ENCODE peak calls at places on chromosome 14, in nine cellular contexts. X is right cardiac atrium; M is heart left ventricle; P is upper lobe of left lung; F is breast epithelium; D is esophagus squamous epithelium; Z is CD4-positive, alpha-beta T cell; A is Karpas-422; O is adipocyte. E is an unnamed sample. For H3K9me3, the result is how much of the 10 kb centered on the place peaks cover.

GRCh38 chr14:71534506-71534905 is 397.7 kb upstream of the RGS6 start:
- DNase-seq in D (no peak), Z (no peak), X (no peak), F (no peak), O (no peak), M (no peak), P (no peak), A (no peak), E (no peak)

GRCh38 chr14:45140661-45141187 is 5.0 kb downstream of the FANCM start:
- DNase-seq in Z (no peak), A (no peak), M (no peak), O (no peak), F (no peak), X (no peak), P (no peak), D (no peak), E (no peak)

GRCh38 chr14:95531473-95531872 is 3.4 kb upstream of the GLRX5 start:
- DNase-seq in M (no peak), Z (no peak), F (no peak), X (no peak), A (no peak), P (no peak), D (no peak), O (peak), E (no peak)

GRCh38 chr14:97266653-97267052 is 469.5 kb downstream of the VRK1 start:
- DNase-seq in X (no peak), M (no peak), O (no peak), D (no peak), A (no peak), F (no peak), P (no peak), Z (no peak), E (no peak)

GRCh38 chr14:79279645-79280399 is 931.5 kb downstream of the DIO2 start:
- DNase-seq in F (peak), Z (no peak), A (no peak), M (no peak), D (no peak), O (peak), X (peak), P (peak), E (no peak)

GRCh38 chr14:54374117-54374884 is 22.5 kb upstream of the CDKN3 start:
- DNase-seq in O (peak), P (no peak), Z (no peak), X (no peak), A (no peak), F (no peak), M (no peak), D (no peak), E (no peak)

GRCh38 chr14:52844262-52845060 is 53.1 kb upstream of the GNPNAT1 start:
- DNase-seq in O (no peak), D (no peak), Z (no peak), A (no peak), P (no peak), F (no peak), X (no peak), M (no peak), E (no peak)

GRCh38 chr14:49972840-49973239 is 80.0 kb downstream of the ARF6 start:
- DNase-seq in D (no peak), X (no peak), P (peak), A (peak), M (no peak), Z (peak), F (no peak), O (peak), E (no peak)

DNA sequence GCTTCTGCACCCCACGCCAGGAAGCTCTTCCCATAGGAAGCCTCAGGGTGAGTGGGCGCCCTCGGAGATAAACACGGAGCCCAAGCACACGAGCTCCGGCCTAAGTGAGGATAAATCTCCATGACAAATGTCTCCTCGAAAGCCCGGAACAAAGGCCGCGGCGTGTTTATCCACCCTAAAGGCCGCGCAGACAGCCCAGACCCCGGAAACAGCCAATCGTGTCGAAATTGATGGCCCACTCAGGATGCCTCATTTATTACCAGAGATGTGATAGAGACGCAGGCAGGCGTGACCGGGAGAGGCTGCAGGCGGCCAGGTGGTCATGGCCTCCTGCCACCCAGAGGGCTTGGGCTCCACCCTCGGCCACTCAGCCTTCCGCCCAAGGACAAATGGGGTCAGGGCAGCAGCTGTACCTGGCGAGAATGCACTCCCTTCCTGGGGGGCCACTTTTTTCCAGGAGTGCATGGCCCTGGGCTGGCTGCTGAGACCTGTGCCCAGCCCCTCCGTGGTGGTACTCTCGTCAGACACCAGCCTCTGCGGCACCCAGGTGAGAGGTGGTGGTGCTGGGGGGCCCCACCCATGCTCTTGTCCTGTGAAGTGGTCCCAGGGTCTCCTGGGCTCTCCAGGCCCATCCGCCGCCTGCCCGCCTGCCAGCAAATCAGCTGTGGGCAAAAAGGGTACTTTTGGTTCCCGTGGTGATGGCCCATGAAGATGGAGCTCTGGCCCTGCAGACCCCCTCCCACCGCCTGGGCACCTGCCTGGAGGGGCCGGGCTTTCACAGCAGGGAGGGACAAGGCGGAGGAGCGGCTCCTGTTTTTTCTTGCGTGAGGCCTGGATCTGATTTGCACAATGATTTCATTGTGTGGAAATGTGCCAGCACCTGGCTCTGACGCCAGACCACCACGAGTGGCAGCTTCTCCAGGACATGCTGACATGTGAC is 211.5 kb upstream of the C14orf180 start:
- DNase-seq in M (no peak), F (no peak), P (no peak), X (peak), D (no peak), Z (no peak), O (no peak), A (no peak), E (no peak)
- H3K9me3 ChIP-seq in M (under half), F (under half), P (under half), X (under half), D (under half), Z (under half), O (under half), A (under half), E (under half)

GRCh38 chr14:20167091-20167490 is 23.6 kb upstream of the OR11G2 start:
- DNase-seq in A (no peak), D (no peak), O (no peak), M (no peak), X (no peak), P (no peak), Z (no peak), F (no peak), E (no peak)
- H3K9me3 ChIP-seq in A (under half), D (under half), O (under half), M (under half), X (under half), P (under half), Z (under half), F (under half), E (under half)

GRCh38 chr14:72616811-72617210 is 277.1 kb downstream of the DPF3 start:
- DNase-seq in Z (no peak), D (no peak), A (no peak), P (no peak), X (no peak), F (no peak), M (no peak), O (no peak), E (no peak)

GRCh38 chr14:72619071-72619710 is 274.7 kb downstream of the DPF3 start:
- DNase-seq in X (peak), M (peak), O (no peak), P (peak), Z (no peak), D (no peak), F (no peak), A (no peak), E (no peak)

GRCh38 chr14:72617391-72618011 is 276.4 kb downstream of the DPF3 start:
- DNase-seq in F (peak), M (peak), O (peak), D (no peak), P (no peak), Z (no peak), A (no peak), X (peak), E (no peak)

GRCh38 chr14:72619881-72620280 is 274.0 kb downstream of the DPF3 start:
- DNase-seq in F (no peak), D (no peak), A (no peak), O (no peak), P (peak), M (no peak), Z (no peak), X (peak), E (no peak)

GRCh38 chr14:72618424-72618823 is 275.5 kb downstream of the DPF3 start:
- DNase-seq in P (no peak), O (no peak), M (peak), A (no peak), X (peak), D (no peak), F (no peak), Z (no peak), E (no peak)
- H3K9me3 ChIP-seq in P (under half), O (under half), M (under half), A (under half), X (under half), D (under half), F (under half), Z (under half), E (under half)

GRCh38 chr14:38556321-38556720 is 300.4 kb upstream of the CLEC14A start:
- DNase-seq in A (no peak), Z (no peak), M (no peak), O (no peak), P (no peak), X (no peak), D (no peak), F (no peak), E (no peak)

GRCh38 chr14:38561657-38562056 is 305.8 kb upstream of the CLEC14A start:
- DNase-seq in M (no peak), A (no peak), X (no peak), F (no peak), O (no peak), Z (no peak), P (no peak), D (no peak), E (no peak)
- H3K9me3 ChIP-seq in M (under half), A (under half), X (under half), F (under half), O (under half), Z (under half), P (under half), D (under half), E (under half)

DNA sequence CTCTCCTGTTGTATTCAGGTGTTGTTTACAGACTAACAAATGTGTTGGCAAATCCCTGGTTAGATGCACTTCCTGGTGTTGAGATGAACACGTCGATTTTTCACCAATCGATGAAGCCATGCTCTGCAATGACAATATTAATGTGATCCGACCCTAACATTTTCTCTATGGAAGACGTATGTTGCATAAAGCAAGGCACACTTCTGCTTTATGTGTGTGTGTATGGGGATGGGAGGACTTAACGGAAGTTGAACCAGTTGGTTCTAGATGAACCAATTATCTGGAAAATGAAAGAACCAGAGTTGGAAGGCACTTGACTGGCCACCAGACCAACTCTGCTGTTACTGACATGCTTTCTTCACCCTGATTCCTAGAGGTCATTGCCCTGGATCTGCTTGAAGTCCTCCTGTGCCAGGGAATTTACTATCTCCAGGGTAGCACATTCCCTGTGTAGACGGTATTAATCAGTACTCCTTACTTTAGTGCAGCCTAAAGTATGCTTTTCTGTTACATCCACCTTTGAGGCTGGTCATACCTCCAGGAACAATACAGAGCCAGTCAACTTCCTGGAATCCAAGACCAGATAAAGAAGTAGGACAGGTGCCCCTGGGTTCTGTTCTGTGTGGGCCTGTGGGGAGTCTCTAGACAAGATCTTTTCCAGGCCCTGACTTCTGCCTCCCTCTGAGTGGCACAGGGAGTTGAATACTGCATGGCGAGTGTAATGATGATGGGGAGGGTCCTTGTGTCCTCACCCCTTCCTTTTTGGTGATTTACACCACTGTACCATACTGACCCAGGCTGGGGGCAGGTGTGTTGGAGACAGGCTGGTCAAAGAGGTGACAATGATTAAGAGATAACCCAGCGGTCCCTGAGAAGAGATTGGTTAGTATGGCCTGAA is 4.1 kb downstream of the SDR39U1 start:
- DNase-seq in M (no peak), F (no peak), P (no peak), A (no peak), D (no peak), O (no peak), X (no peak), Z (no peak), E (no peak)
- H3K9me3 ChIP-seq in M (under half), F (under half), P (under half), A (under half), D (under half), O (under half), X (under half), Z (under half), E (under half)

DNA sequence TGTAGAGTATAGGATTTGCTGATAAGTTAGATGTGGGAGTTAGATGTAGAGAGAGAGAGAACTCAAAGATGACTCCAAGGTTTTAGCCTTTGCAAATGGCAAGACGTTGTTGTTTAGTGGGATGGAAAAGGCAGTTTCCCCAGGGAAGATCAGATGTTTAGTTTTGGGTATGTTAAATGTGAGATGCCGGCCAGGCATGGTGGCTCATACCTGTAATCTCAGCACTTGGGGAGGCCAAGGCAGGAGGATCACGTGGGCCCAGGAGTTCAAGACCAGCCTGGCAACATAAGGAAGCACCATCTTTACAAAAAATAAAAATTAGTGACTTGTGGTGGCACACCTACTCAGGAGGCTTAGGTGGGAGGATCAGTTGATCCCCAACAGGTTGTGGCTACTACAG is 33.5 kb downstream of the SCFD1 start:
- DNase-seq in F (no peak), D (no peak), M (no peak), A (no peak), P (no peak), X (no peak), O (no peak), Z (no peak), E (no peak)
- H3K9me3 ChIP-seq in F (under half), D (under half), M (under half), A (under half), P (under half), X (under half), O (under half), Z (under half), E (under half)

GRCh38 chr14:106686533-106686932 is 1160.2 kb downstream of the TMEM121 start:
- DNase-seq in P (no peak), M (no peak), X (no peak), A (no peak), F (no peak), O (no peak), Z (no peak), D (no peak), E (no peak)
- H3K9me3 ChIP-seq in P (under half), M (under half), X (under half), A (under half), F (under half), O (under half), Z (under half), D (under half), E (under half)

GRCh38 chr14:102150083-102150482 is 10.4 kb downstream of the WDR20 start:
- DNase-seq in O (no peak), P (no peak), X (no peak), Z (no peak), A (no peak), M (no peak), F (no peak), D (no peak), E (no peak)

GRCh38 chr14:102157346-102157745 is 17.6 kb downstream of the WDR20 start:
- DNase-seq in P (no peak), D (no peak), X (no peak), F (no peak), M (no peak), A (no peak), O (no peak), Z (no peak), E (no peak)

GRCh38 chr14:102150636-102151195 is 11.0 kb downstream of the WDR20 start:
- DNase-seq in A (no peak), X (no peak), O (no peak), M (no peak), Z (no peak), P (no peak), F (no peak), D (no peak), E (no peak)

GRCh38 chr14:102155150-102155549 is 15.5 kb downstream of the WDR20 start:
- DNase-seq in A (no peak), X (no peak), M (no peak), F (no peak), P (no peak), D (no peak), O (peak), Z (no peak), E (no peak)

GRCh38 chr14:102154121-102154520 is 14.4 kb downstream of the WDR20 start:
- DNase-seq in A (peak), X (no peak), Z (no peak), O (no peak), P (no peak), F (no peak), D (no peak), M (no peak), E (no peak)
- H3K9me3 ChIP-seq in A (under half), X (under half), Z (under half), O (under half), P (under half), F (under half), D (under half), M (under half), E (under half)

GRCh38 chr14:106417224-106418049 is 891.1 kb downstream of the TMEM121 start:
- DNase-seq in D (no peak), A (peak), M (peak), O (no peak), P (peak), F (no peak), Z (peak), X (peak), E (no peak)

GRCh38 chr14:106419432-106419831 is 893.0 kb downstream of the TMEM121 start:
- DNase-seq in P (no peak), M (no peak), F (no peak), O (no peak), D (no peak), Z (no peak), A (no peak), X (no peak), E (no peak)

GRCh38 chr14:106414464-106414863 is 888.1 kb downstream of the TMEM121 start:
- DNase-seq in M (no peak), O (no peak), P (no peak), D (no peak), A (no peak), X (no peak), F (no peak), Z (no peak), E (no peak)
- H3K9me3 ChIP-seq in M (under half), O (under half), P (under half), D (under half), A (under half), X (under half), F (under half), Z (under half), E (under half)